ENCODE peak calls at places on chromosomes 6 and 20, in seven cellular contexts. Y is NB4, X is mammary epithelial cell, G is thoracic aorta, H is fibroblast of pulmonary artery, Z is HCT116, T is prostate gland. N is an unnamed sample.
A peak's percentile ranks its signal among the peaks of the same experiment; 100 is the strongest.

GRCh38 chr6:35392111-35392702 is 49.8 kb downstream of the PPARD start:
- DNase-seq in H (no peak), G (no peak), Y (no peak), Z (no peak), X (peak; percentile 94), T (peak; percentile 88), N (no peak)

GRCh38 chr6:52503853-52504777 is 72.7 kb downstream of the TRAM2 start:
- DNase-seq in Y (no peak), G (peak; percentile 75), H (peak; percentile 69), T (peak; percentile 96), Z (peak; percentile 94), X (peak; percentile 99), N (peak; percentile 73)

GRCh38 chr20:46324960-46325703 is 16.8 kb upstream of the CDH22 start:
- DNase-seq in T (no peak), Z (no peak), Y (peak; percentile 67), H (peak; percentile 43), G (no peak), X (no peak), N (peak; percentile 58)

GRCh38 chr20:37807491-37807890 is 95.4 kb upstream of the VSTM2L start:
- DNase-seq in G (no peak), T (no peak), Z (no peak), H (no peak), Y (peak; percentile 8), X (no peak), N (no peak)

GRCh38 chr6:129280719-129281118 is 397.8 kb downstream of the LAMA2 start:
- DNase-seq in Y (no peak), T (no peak), Z (no peak), G (no peak), X (no peak), H (no peak), N (no peak)

GRCh38 chr6:74409447-74409846 is 713.4 kb downstream of the CD109 start:
- DNase-seq in H (peak; percentile 86), G (no peak), X (peak; percentile 49), Y (peak; percentile 10), Z (peak; percentile 31), T (no peak), N (peak; percentile 89)

GRCh38 chr20:8811801-8812594 is 256.9 kb upstream of the PLCB4 start:
- DNase-seq in H (no peak), Z (no peak), X (no peak), G (no peak), Y (no peak), T (no peak), N (no peak)

GRCh38 chr6:43977404-43978111 is 149.7 kb downstream of the MRPL14 start:
- DNase-seq in X (no peak), G (no peak), Z (no peak), H (no peak), T (no peak), Y (peak; percentile 68), N (no peak)

GRCh38 chr6:157271441-157271840 is 51.9 kb downstream of the TMEM242 start:
- DNase-seq in Z (no peak), T (no peak), H (no peak), G (no peak), X (no peak), Y (no peak), N (no peak)

GRCh38 chr6:160831751-160832150 is 129.7 kb downstream of the PLG start:
- DNase-seq in Z (no peak), X (no peak), G (no peak), T (no peak), Y (no peak), H (no peak), N (no peak)

GRCh38 chr20:1299522-1299921 is 29.4 kb downstream of the SDCBP2 start:
- DNase-seq in H (no peak), G (no peak), T (no peak), Z (peak; percentile 37), X (no peak), Y (peak; percentile 42), N (no peak)

GRCh38 chr6:69796081-69796626 is 656 bp downstream of the LMBRD1 start:
- DNase-seq in Y (no peak), T (peak; percentile 64), Z (peak; percentile 63), H (peak; percentile 50), G (no peak), X (peak; percentile 86), N (peak; percentile 66)

DNA sequence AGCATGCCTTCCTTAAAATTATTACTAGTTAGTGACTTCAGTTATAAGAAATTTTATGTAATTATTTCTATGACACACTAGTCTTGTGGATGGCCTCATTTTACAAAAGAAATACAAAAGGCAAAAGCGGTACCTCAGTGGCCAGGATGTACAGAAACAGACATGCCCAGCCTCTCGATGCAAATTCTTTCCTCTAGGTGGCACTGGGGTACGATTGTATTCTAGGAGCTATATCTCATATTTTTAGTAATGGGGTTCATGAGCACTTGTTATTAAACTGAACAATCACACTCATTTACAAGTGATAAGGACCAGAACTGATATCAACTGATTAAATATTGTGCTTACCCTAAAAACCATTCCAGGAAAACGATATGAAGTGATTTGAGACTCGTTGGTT is 59.8 kb downstream of the SOD2 start:
- DNase-seq in G (no peak), H (peak; percentile 18), Z (peak; percentile 37), X (no peak), T (no peak), Y (peak; percentile 46), N (peak; percentile 49)
- TF ChIP-seq CTCF in G (peak; percentile 13), H (peak; percentile 51), Z (peak; percentile 42), X (peak; percentile 57), T (no peak), Y (peak; percentile 61), N (peak; percentile 70)

GRCh38 chr6:10384333-10384718 is 30.5 kb downstream of the TFAP2A start:
- DNase-seq in Z (no peak), T (no peak), G (no peak), H (no peak), X (no peak), Y (no peak), N (no peak)

GRCh38 chr6:10383312-10384063 is 31.4 kb downstream of the TFAP2A start:
- DNase-seq in Z (peak; percentile 13), Y (peak; percentile 65), H (no peak), G (no peak), X (peak; percentile 41), T (peak; percentile 41), N (no peak)

GRCh38 chr6:10382728-10383127 is 32.1 kb downstream of the TFAP2A start:
- DNase-seq in Z (no peak), Y (no peak), T (no peak), X (no peak), H (no peak), G (no peak), N (no peak)

GRCh38 chr6:10384719-10385511 is 30.0 kb downstream of the TFAP2A start:
- DNase-seq in T (no peak), Z (no peak), H (no peak), G (no peak), X (no peak), Y (no peak), N (no peak)

DNA sequence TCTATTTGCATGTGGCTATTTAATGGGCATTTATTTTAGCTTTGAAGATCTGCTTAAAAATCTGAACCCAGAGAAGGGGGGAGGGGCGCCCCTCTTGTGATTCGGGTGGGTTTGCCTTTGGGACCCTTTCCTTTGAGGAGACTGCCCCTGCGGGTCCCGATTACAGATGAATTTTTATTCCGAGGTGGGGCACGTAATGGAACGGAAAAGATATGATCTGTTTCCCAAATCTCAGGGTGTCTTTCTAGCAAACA is 30.9 kb downstream of the TFAP2A start:
- DNase-seq in Y (no peak), X (no peak), H (no peak), T (no peak), G (no peak), Z (no peak), N (no peak)
- H3K4me3 ChIP-seq in Y (no peak overlapping the region), X (no peak overlapping the region), H (no peak overlapping the region), T (peak overlapping the region; percentile 17), G (peak overlapping the region; percentile 12), Z (no peak overlapping the region), N (no peak overlapping the region)

GRCh38 chr6:92847988-92848387 is 571.4 kb downstream of the EPHA7 start:
- DNase-seq in H (no peak), Y (no peak), Z (no peak), X (no peak), T (no peak), G (no peak), N (no peak)

GRCh38 chr6:92848459-92848858 is 570.9 kb downstream of the EPHA7 start:
- DNase-seq in Z (no peak), H (no peak), T (no peak), G (no peak), X (no peak), Y (no peak), N (no peak)

GRCh38 chr6:92848901-92849300 is 570.5 kb downstream of the EPHA7 start:
- DNase-seq in Z (no peak), X (no peak), H (no peak), T (no peak), Y (no peak), G (no peak), N (no peak)

GRCh38 chr6:92849636-92850035 is 569.7 kb downstream of the EPHA7 start:
- DNase-seq in X (no peak), Y (no peak), H (no peak), T (peak; percentile 46), Z (no peak), G (no peak), N (no peak)
- TF ChIP-seq CTCF in X (no peak), Y (no peak), H (no peak), T (no peak), Z (no peak), G (no peak), N (no peak)

GRCh38 chr6:42693725-42694323 is 28.6 kb downstream of the PRPH2 start:
- DNase-seq in G (no peak), H (no peak), X (no peak), T (no peak), Y (peak; percentile 60), Z (no peak), N (no peak)
- H3K4me3 ChIP-seq in G (no peak overlapping the region), H (no peak overlapping the region), X (no peak overlapping the region), T (no peak overlapping the region), Y (no peak overlapping the region), Z (no peak overlapping the region), N (no peak overlapping the region)

GRCh38 chr6:156160007-156160787 is 617.0 kb upstream of the ARID1B start:
- DNase-seq in X (no peak), G (no peak), Z (no peak), H (no peak), Y (no peak), T (no peak), N (no peak)
- TF ChIP-seq CTCF in X (no peak), G (no peak), Z (no peak), H (no peak), Y (no peak), T (no peak), N (no peak)

GRCh38 chr6:15416932-15417509 is 171.2 kb downstream of the JARID2 start:
- DNase-seq in H (no peak), G (no peak), Z (no peak), X (no peak), T (no peak), Y (no peak), N (no peak)
- H3K4me3 ChIP-seq in H (no peak overlapping the region), G (no peak overlapping the region), Z (no peak overlapping the region), X (no peak overlapping the region), T (no peak overlapping the region), Y (no peak overlapping the region), N (no peak overlapping the region)